ENCODE peak calls at places on chromosomes 5 and 9, in ten cellular contexts. One of them, this sample, is unnamed.

GRCh38 chr5:151881626-151882225 is 42.9 kb downstream of the GLRA1 start:
- DNase-seq in adrenal gland: no peak
- DNase-seq in OCI-LY7: no peak
- DNase-seq in Karpas-422: no peak
- DNase-seq in ascending aorta: no peak
- DNase-seq in mesendoderm: no peak
- DNase-seq in left lung: no peak
- DNase-seq in hepatocyte: no peak
- DNase-seq in HCT116: no peak
- DNase-seq in stomach: no peak
- DNase-seq in this sample: no peak

GRCh38 chr9:107213561-107214028 is 69.5 kb upstream of the RAD23B start:
- DNase-seq in left lung: no peak
- DNase-seq in HCT116: peak; percentile 96
- DNase-seq in Karpas-422: no peak
- DNase-seq in stomach: no peak
- DNase-seq in OCI-LY7: no peak
- DNase-seq in hepatocyte: peak; percentile 55
- DNase-seq in mesendoderm: peak; percentile 91
- DNase-seq in ascending aorta: no peak
- DNase-seq in adrenal gland: no peak
- DNase-seq in this sample: peak; percentile 64

GRCh38 chr9:96383165-96383939 is at the start of gene SLC35D2:
- DNase-seq in hepatocyte: peak; percentile 91
- DNase-seq in stomach: peak; percentile 75
- DNase-seq in mesendoderm: peak; percentile 78
- DNase-seq in Karpas-422: no peak
- DNase-seq in HCT116: no peak
- DNase-seq in adrenal gland: peak; percentile 54
- DNase-seq in OCI-LY7: no peak
- DNase-seq in left lung: peak; percentile 93
- DNase-seq in ascending aorta: no peak
- DNase-seq in this sample: no peak

GRCh38 chr9:123302348-123303214 is 34.2 kb upstream of the STRBP start:
- DNase-seq in HCT116: no peak
- DNase-seq in stomach: no peak
- DNase-seq in hepatocyte: no peak
- DNase-seq in ascending aorta: no peak
- DNase-seq in Karpas-422: no peak
- DNase-seq in OCI-LY7: no peak
- DNase-seq in left lung: no peak
- DNase-seq in adrenal gland: no peak
- DNase-seq in mesendoderm: no peak
- DNase-seq in this sample: no peak

GRCh38 chr9:14312721-14313377 is 1.1 kb downstream of the NFIB start:
- DNase-seq in left lung: peak; percentile 79
- DNase-seq in hepatocyte: peak; percentile 28
- DNase-seq in ascending aorta: no peak
- DNase-seq in stomach: no peak
- DNase-seq in mesendoderm: peak; percentile 46
- DNase-seq in HCT116: no peak
- DNase-seq in adrenal gland: peak; percentile 33
- DNase-seq in OCI-LY7: no peak
- DNase-seq in Karpas-422: no peak
- DNase-seq in this sample: no peak

GRCh38 chr9:130482463-130482862 is 37.7 kb downstream of the ASS1 start:
- DNase-seq in adrenal gland: no peak
- DNase-seq in mesendoderm: peak; percentile 40
- DNase-seq in OCI-LY7: no peak
- DNase-seq in ascending aorta: no peak
- DNase-seq in HCT116: no peak
- DNase-seq in Karpas-422: no peak
- DNase-seq in stomach: no peak
- DNase-seq in hepatocyte: no peak
- DNase-seq in left lung: no peak
- DNase-seq in this sample: no peak

GRCh38 chr5:163503106-163504090 is 2.0 kb upstream of the MAT2B start:
- DNase-seq in HCT116: peak; percentile 69
- DNase-seq in adrenal gland: peak; percentile 63
- DNase-seq in hepatocyte: peak; percentile 81
- DNase-seq in stomach: peak; percentile 57
- DNase-seq in mesendoderm: peak; percentile 97
- DNase-seq in left lung: peak; percentile 78
- DNase-seq in ascending aorta: no peak
- DNase-seq in OCI-LY7: peak; percentile 65
- DNase-seq in Karpas-422: peak; percentile 79
- DNase-seq in this sample: no peak

GRCh38 chr5:1181451-1182359 is 19.7 kb upstream of the SLC6A19 start:
- DNase-seq in OCI-LY7: no peak
- DNase-seq in adrenal gland: peak; percentile 73
- DNase-seq in Karpas-422: no peak
- DNase-seq in HCT116: no peak
- DNase-seq in ascending aorta: no peak
- DNase-seq in stomach: no peak
- DNase-seq in left lung: peak; percentile 57
- DNase-seq in mesendoderm: no peak
- DNase-seq in hepatocyte: peak; percentile 77
- DNase-seq in this sample: no peak

GRCh38 chr9:91902465-91903125 is 47.4 kb downstream of the ROR2 start:
- DNase-seq in adrenal gland: no peak
- DNase-seq in left lung: no peak
- DNase-seq in hepatocyte: peak; percentile 28
- DNase-seq in HCT116: no peak
- DNase-seq in stomach: no peak
- DNase-seq in ascending aorta: no peak
- DNase-seq in mesendoderm: no peak
- DNase-seq in Karpas-422: no peak
- DNase-seq in OCI-LY7: no peak
- DNase-seq in this sample: no peak

GRCh38 chr9:91898451-91899433 is 51.3 kb downstream of the ROR2 start:
- DNase-seq in left lung: no peak
- DNase-seq in HCT116: no peak
- DNase-seq in ascending aorta: no peak
- DNase-seq in Karpas-422: peak; percentile 42
- DNase-seq in stomach: peak; percentile 39
- DNase-seq in hepatocyte: peak; percentile 58
- DNase-seq in adrenal gland: peak; percentile 89
- DNase-seq in OCI-LY7: no peak
- DNase-seq in mesendoderm: peak; percentile 90
- DNase-seq in this sample: peak; percentile 84

GRCh38 chr9:91897201-91897600 is 52.8 kb downstream of the ROR2 start:
- DNase-seq in OCI-LY7: no peak
- DNase-seq in mesendoderm: no peak
- DNase-seq in ascending aorta: no peak
- DNase-seq in hepatocyte: no peak
- DNase-seq in left lung: no peak
- DNase-seq in stomach: no peak
- DNase-seq in HCT116: no peak
- DNase-seq in adrenal gland: no peak
- DNase-seq in Karpas-422: no peak
- DNase-seq in this sample: no peak

GRCh38 chr9:91899611-91900010 is 50.4 kb downstream of the ROR2 start:
- DNase-seq in Karpas-422: no peak
- DNase-seq in adrenal gland: no peak
- DNase-seq in hepatocyte: no peak
- DNase-seq in HCT116: no peak
- DNase-seq in mesendoderm: no peak
- DNase-seq in left lung: no peak
- DNase-seq in stomach: no peak
- DNase-seq in ascending aorta: no peak
- DNase-seq in OCI-LY7: no peak
- DNase-seq in this sample: no peak

GRCh38 chr9:91900057-91900816 is 49.8 kb downstream of the ROR2 start:
- DNase-seq in stomach: no peak
- DNase-seq in adrenal gland: no peak
- DNase-seq in ascending aorta: no peak
- DNase-seq in OCI-LY7: no peak
- DNase-seq in HCT116: no peak
- DNase-seq in hepatocyte: peak; percentile 52
- DNase-seq in Karpas-422: no peak
- DNase-seq in left lung: peak; percentile 76
- DNase-seq in mesendoderm: peak; percentile 89
- DNase-seq in this sample: no peak
- H3K27ac ChIP-seq in stomach: peak overlapping the region; percentile 57
- H3K27ac ChIP-seq in adrenal gland: peak overlapping the region; percentile 89
- H3K27ac ChIP-seq in ascending aorta: no peak overlapping the region
- H3K27ac ChIP-seq in OCI-LY7: no peak overlapping the region
- H3K27ac ChIP-seq in HCT116: no peak overlapping the region
- H3K27ac ChIP-seq in hepatocyte: peak overlapping the region; percentile 81
- H3K27ac ChIP-seq in Karpas-422: no peak overlapping the region
- H3K27ac ChIP-seq in left lung: peak overlapping the region; percentile 15
- H3K27ac ChIP-seq in mesendoderm: peak overlapping the region; percentile 97
- H3K27ac ChIP-seq in this sample: no peak overlapping the region

GRCh38 chr5:131611064-131611381 is 24.0 kb downstream of the RAPGEF6 start:
- DNase-seq in Karpas-422: no peak
- DNase-seq in ascending aorta: no peak
- DNase-seq in HCT116: no peak
- DNase-seq in hepatocyte: no peak
- DNase-seq in left lung: no peak
- DNase-seq in mesendoderm: no peak
- DNase-seq in stomach: no peak
- DNase-seq in adrenal gland: no peak
- DNase-seq in OCI-LY7: no peak
- DNase-seq in this sample: no peak

GRCh38 chr5:131608597-131608996 is 26.4 kb downstream of the RAPGEF6 start:
- DNase-seq in OCI-LY7: peak; percentile 9
- DNase-seq in mesendoderm: no peak
- DNase-seq in ascending aorta: no peak
- DNase-seq in hepatocyte: no peak
- DNase-seq in Karpas-422: no peak
- DNase-seq in HCT116: no peak
- DNase-seq in adrenal gland: no peak
- DNase-seq in stomach: no peak
- DNase-seq in left lung: no peak
- DNase-seq in this sample: no peak

GRCh38 chr5:131607903-131608540 is 27.0 kb downstream of the RAPGEF6 start:
- DNase-seq in stomach: no peak
- DNase-seq in hepatocyte: no peak
- DNase-seq in mesendoderm: no peak
- DNase-seq in OCI-LY7: no peak
- DNase-seq in adrenal gland: no peak
- DNase-seq in HCT116: no peak
- DNase-seq in ascending aorta: no peak
- DNase-seq in Karpas-422: no peak
- DNase-seq in left lung: no peak
- DNase-seq in this sample: no peak

GRCh38 chr5:131610198-131611063 is 24.6 kb downstream of the RAPGEF6 start:
- DNase-seq in mesendoderm: peak; percentile 74
- DNase-seq in Karpas-422: no peak
- DNase-seq in ascending aorta: no peak
- DNase-seq in adrenal gland: no peak
- DNase-seq in stomach: no peak
- DNase-seq in hepatocyte: peak; percentile 34
- DNase-seq in left lung: no peak
- DNase-seq in OCI-LY7: no peak
- DNase-seq in HCT116: peak; percentile 26
- DNase-seq in this sample: no peak

DNA sequence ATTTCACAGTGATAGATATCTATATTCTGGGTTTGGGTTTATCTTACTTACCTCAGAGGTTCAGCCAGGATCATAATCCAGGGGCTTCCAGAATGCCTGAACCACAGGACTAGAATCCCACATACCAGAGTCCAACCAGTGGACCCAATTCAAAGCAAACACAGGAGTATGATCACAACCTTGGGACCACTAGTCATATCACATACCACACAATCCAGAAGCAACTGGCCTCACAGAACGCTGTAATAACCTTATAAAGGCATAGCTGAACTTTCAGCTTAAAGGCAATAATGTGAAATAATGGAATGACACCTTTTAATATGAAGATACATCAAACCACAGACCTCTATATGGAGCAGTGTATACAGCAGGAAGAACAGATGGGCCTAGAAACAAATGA is 25.3 kb downstream of the RAPGEF6 start:
- DNase-seq in ascending aorta: no peak
- DNase-seq in OCI-LY7: no peak
- DNase-seq in HCT116: no peak
- DNase-seq in adrenal gland: no peak
- DNase-seq in hepatocyte: no peak
- DNase-seq in Karpas-422: no peak
- DNase-seq in mesendoderm: no peak
- DNase-seq in left lung: no peak
- DNase-seq in stomach: no peak
- DNase-seq in this sample: no peak
- H3K27ac ChIP-seq in ascending aorta: peak overlapping the region; percentile 64
- H3K27ac ChIP-seq in OCI-LY7: no peak overlapping the region
- H3K27ac ChIP-seq in HCT116: no peak overlapping the region
- H3K27ac ChIP-seq in adrenal gland: no peak overlapping the region
- H3K27ac ChIP-seq in hepatocyte: peak overlapping the region; percentile 43
- H3K27ac ChIP-seq in Karpas-422: no peak overlapping the region
- H3K27ac ChIP-seq in mesendoderm: no peak overlapping the region
- H3K27ac ChIP-seq in left lung: no peak overlapping the region
- H3K27ac ChIP-seq in stomach: no peak overlapping the region
- H3K27ac ChIP-seq in this sample: peak overlapping the region; percentile 16

DNA sequence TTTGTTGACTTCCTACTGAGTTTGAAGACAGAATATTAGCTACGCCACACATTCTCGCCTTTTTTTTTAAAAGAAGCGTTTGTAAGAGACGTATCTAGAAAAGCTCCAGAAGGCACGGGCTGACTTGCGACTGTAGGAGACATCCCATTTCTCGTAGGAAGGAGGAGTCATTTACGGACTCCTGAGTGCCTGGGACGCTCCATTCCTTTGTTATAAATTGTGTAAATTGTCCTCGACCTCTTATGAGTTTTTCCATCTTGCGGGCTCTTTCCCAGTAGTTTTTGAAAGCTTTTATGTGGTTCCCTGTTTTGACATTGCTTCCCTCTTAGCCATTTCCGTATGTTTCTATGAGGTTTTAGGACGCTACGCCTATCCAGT is 1.0 kb downstream of the RABL6 start:
- DNase-seq in adrenal gland: peak; percentile 5
- DNase-seq in ascending aorta: no peak
- DNase-seq in left lung: no peak
- DNase-seq in Karpas-422: no peak
- DNase-seq in HCT116: no peak
- DNase-seq in hepatocyte: no peak
- DNase-seq in OCI-LY7: no peak
- DNase-seq in stomach: no peak
- DNase-seq in mesendoderm: peak; percentile 36
- DNase-seq in this sample: no peak
- H3K27ac ChIP-seq in adrenal gland: peak overlapping the region; percentile 94
- H3K27ac ChIP-seq in ascending aorta: no peak overlapping the region
- H3K27ac ChIP-seq in left lung: peak overlapping the region; percentile 30
- H3K27ac ChIP-seq in Karpas-422: no peak overlapping the region
- H3K27ac ChIP-seq in HCT116: peak overlapping the region; percentile 97
- H3K27ac ChIP-seq in hepatocyte: peak overlapping the region; percentile 96
- H3K27ac ChIP-seq in OCI-LY7: peak overlapping the region; percentile 73
- H3K27ac ChIP-seq in stomach: peak overlapping the region; percentile 88
- H3K27ac ChIP-seq in mesendoderm: no peak overlapping the region
- H3K27ac ChIP-seq in this sample: peak overlapping the region; percentile 59

DNA sequence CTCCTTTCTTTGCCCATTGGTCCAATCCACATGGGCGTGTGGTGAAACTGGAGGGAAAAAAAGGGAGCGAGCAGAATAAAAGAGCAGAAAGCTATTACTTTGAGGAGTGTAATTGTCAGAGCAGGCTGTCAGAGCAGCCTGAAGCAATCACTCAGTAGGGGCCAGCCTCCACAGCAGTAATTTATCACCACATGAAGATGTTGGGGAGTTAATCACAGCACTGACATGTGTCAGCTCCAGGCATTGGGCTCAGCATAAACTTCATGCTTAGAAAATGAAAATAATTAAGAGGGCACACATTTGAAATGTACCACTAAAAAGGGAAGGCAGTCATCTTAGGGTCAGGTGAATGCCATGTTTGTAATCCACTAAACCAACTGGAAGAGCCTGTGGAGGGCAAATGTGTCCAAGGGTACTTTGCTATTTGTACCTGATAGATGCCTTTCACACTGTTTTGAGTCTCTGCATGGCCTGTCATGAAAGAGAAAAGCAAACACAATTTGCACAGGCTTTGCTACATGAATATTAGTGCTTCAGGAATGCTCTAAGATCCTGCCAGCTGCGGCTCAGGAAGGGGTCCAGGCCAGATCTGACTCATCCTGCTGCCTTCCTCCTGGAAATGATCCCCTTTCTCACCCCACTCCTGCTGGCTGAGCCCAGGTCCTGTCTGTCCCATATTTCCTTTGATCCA is 2.9 kb upstream of the PTGER4 start:
- DNase-seq in left lung: no peak
- DNase-seq in adrenal gland: no peak
- DNase-seq in OCI-LY7: no peak
- DNase-seq in Karpas-422: peak; percentile 36
- DNase-seq in ascending aorta: no peak
- DNase-seq in hepatocyte: peak; percentile 20
- DNase-seq in stomach: no peak
- DNase-seq in mesendoderm: peak; percentile 48
- DNase-seq in HCT116: no peak
- DNase-seq in this sample: no peak
- H3K27ac ChIP-seq in left lung: peak overlapping the region; percentile 55
- H3K27ac ChIP-seq in adrenal gland: peak overlapping the region; percentile 46
- H3K27ac ChIP-seq in OCI-LY7: no peak overlapping the region
- H3K27ac ChIP-seq in Karpas-422: no peak overlapping the region
- H3K27ac ChIP-seq in ascending aorta: no peak overlapping the region
- H3K27ac ChIP-seq in hepatocyte: no peak overlapping the region
- H3K27ac ChIP-seq in stomach: peak overlapping the region; percentile 35
- H3K27ac ChIP-seq in mesendoderm: no peak overlapping the region
- H3K27ac ChIP-seq in HCT116: no peak overlapping the region
- H3K27ac ChIP-seq in this sample: peak overlapping the region; percentile 92